ENCODE peak calls at places on chromosomes 4 and X, in four cellular contexts. One of them, this sample, is unnamed.

GRCh38 chr4:145933134-145933533 is 5.5 kb downstream of the ZNF827 start:
- DNase-seq in LoVo: no peak
- DNase-seq in GM20000: no peak
- DNase-seq in hypothalamus: no peak
- DNase-seq in this sample: no peak

GRCh38 chr4:186701273-186701672 is 22.4 kb downstream of the FAT1 start:
- DNase-seq in LoVo: no peak
- DNase-seq in GM20000: no peak
- DNase-seq in hypothalamus: no peak
- DNase-seq in this sample: no peak

GRCh38 chrX:108122748-108123147 is 31.2 kb downstream of the ATG4A start:
- DNase-seq in LoVo: no peak
- DNase-seq in GM20000: no peak
- DNase-seq in hypothalamus: no peak
- DNase-seq in this sample: no peak

GRCh38 chrX:131907488-131908314 is 115.4 kb upstream of the STK26 start:
- DNase-seq in LoVo: no peak
- DNase-seq in GM20000: no peak
- DNase-seq in hypothalamus: no peak
- DNase-seq in this sample: no peak

GRCh38 chrX:104432321-104432720 is 133.7 kb upstream of the IL1RAPL2 start:
- DNase-seq in LoVo: peak; percentile 41
- DNase-seq in GM20000: no peak
- DNase-seq in hypothalamus: no peak
- DNase-seq in this sample: no peak

GRCh38 chr4:166324321-166324720 is 451.3 kb downstream of the TLL1 start:
- DNase-seq in LoVo: peak; percentile 30
- DNase-seq in GM20000: no peak
- DNase-seq in hypothalamus: no peak
- DNase-seq in this sample: no peak

GRCh38 chr4:25108556-25108955 is 51.7 kb downstream of the SEPSECS start:
- DNase-seq in LoVo: no peak
- DNase-seq in GM20000: no peak
- DNase-seq in hypothalamus: no peak
- DNase-seq in this sample: no peak

GRCh38 chrX:102714994-102715393 is 2.7 kb downstream of the GPRASP2 start:
- DNase-seq in LoVo: no peak
- DNase-seq in GM20000: no peak
- DNase-seq in hypothalamus: no peak
- DNase-seq in this sample: no peak

GRCh38 chr4:38294238-38294637 is 334.0 kb downstream of the PTTG2 start:
- DNase-seq in LoVo: no peak
- DNase-seq in GM20000: no peak
- DNase-seq in hypothalamus: no peak
- DNase-seq in this sample: no peak

GRCh38 chr4:175440776-175441175 is 371.3 kb downstream of the GPM6A start:
- DNase-seq in LoVo: no peak
- DNase-seq in GM20000: no peak
- DNase-seq in hypothalamus: no peak
- DNase-seq in this sample: no peak